ENCODE peak calls at places on chromosomes 3 and 15, in six cellular contexts. One of them, this sample, is unnamed.

GRCh38 chr3:159911011-159911663 is 77.5 kb upstream of the IL12A start:
- DNase-seq in activated CD4-positive, CD25-positive, alpha-beta regulatory T cell: no peak
- DNase-seq in stimulated activated CD4-positive, alpha-beta T cell treated with anti-CD3 and anti-CD28 coated beads, Interleukin-1b, Interleukin-23, amount 100 ng/mL, for 4 hours: no peak
- DNase-seq in choroid plexus epithelial cell: peak; percentile 31
- DNase-seq in hepatocyte: no peak
- DNase-seq in NCI-H2171: no peak
- DNase-seq in this sample: peak; percentile 53

GRCh38 chr3:189839576-189839975 is 208.4 kb downstream of the TP63 start:
- DNase-seq in activated CD4-positive, CD25-positive, alpha-beta regulatory T cell: no peak
- DNase-seq in stimulated activated CD4-positive, alpha-beta T cell treated with anti-CD3 and anti-CD28 coated beads, Interleukin-1b, Interleukin-23, amount 100 ng/mL, for 4 hours: no peak
- DNase-seq in choroid plexus epithelial cell: peak; percentile 76
- DNase-seq in hepatocyte: peak; percentile 65
- DNase-seq in NCI-H2171: no peak
- DNase-seq in this sample: peak; percentile 50

GRCh38 chr3:159077860-159078259 is 276.0 kb downstream of the MFSD1 start:
- DNase-seq in activated CD4-positive, CD25-positive, alpha-beta regulatory T cell: no peak
- DNase-seq in stimulated activated CD4-positive, alpha-beta T cell treated with anti-CD3 and anti-CD28 coated beads, Interleukin-1b, Interleukin-23, amount 100 ng/mL, for 4 hours: no peak
- DNase-seq in choroid plexus epithelial cell: peak; percentile 18
- DNase-seq in hepatocyte: no peak
- DNase-seq in NCI-H2171: no peak
- DNase-seq in this sample: peak; percentile 49

GRCh38 chr3:30696901-30697300 is 90.5 kb downstream of the TGFBR2 start:
- DNase-seq in activated CD4-positive, CD25-positive, alpha-beta regulatory T cell: no peak
- DNase-seq in stimulated activated CD4-positive, alpha-beta T cell treated with anti-CD3 and anti-CD28 coated beads, Interleukin-1b, Interleukin-23, amount 100 ng/mL, for 4 hours: no peak
- DNase-seq in choroid plexus epithelial cell: no peak
- DNase-seq in hepatocyte: no peak
- DNase-seq in NCI-H2171: no peak
- DNase-seq in this sample: no peak

GRCh38 chr3:108391917-108392585 is 95.7 kb downstream of the HHLA2 start:
- DNase-seq in activated CD4-positive, CD25-positive, alpha-beta regulatory T cell: no peak
- DNase-seq in stimulated activated CD4-positive, alpha-beta T cell treated with anti-CD3 and anti-CD28 coated beads, Interleukin-1b, Interleukin-23, amount 100 ng/mL, for 4 hours: no peak
- DNase-seq in choroid plexus epithelial cell: peak; percentile 31
- DNase-seq in hepatocyte: no peak
- DNase-seq in NCI-H2171: peak; percentile 67
- DNase-seq in this sample: no peak

GRCh38 chr3:4821975-4822374 is 157.3 kb upstream of the BHLHE40 start:
- DNase-seq in activated CD4-positive, CD25-positive, alpha-beta regulatory T cell: no peak
- DNase-seq in stimulated activated CD4-positive, alpha-beta T cell treated with anti-CD3 and anti-CD28 coated beads, Interleukin-1b, Interleukin-23, amount 100 ng/mL, for 4 hours: peak; percentile 40
- DNase-seq in choroid plexus epithelial cell: no peak
- DNase-seq in hepatocyte: no peak
- DNase-seq in NCI-H2171: no peak
- DNase-seq in this sample: no peak

GRCh38 chr3:59436164-59436958 is 386.5 kb upstream of the CFAP20DC start:
- DNase-seq in activated CD4-positive, CD25-positive, alpha-beta regulatory T cell: no peak
- DNase-seq in stimulated activated CD4-positive, alpha-beta T cell treated with anti-CD3 and anti-CD28 coated beads, Interleukin-1b, Interleukin-23, amount 100 ng/mL, for 4 hours: no peak
- DNase-seq in choroid plexus epithelial cell: no peak
- DNase-seq in hepatocyte: no peak
- DNase-seq in NCI-H2171: no peak
- DNase-seq in this sample: no peak

GRCh38 chr3:97882975-97883598 is 61.3 kb downstream of the CRYBG3 start:
- DNase-seq in activated CD4-positive, CD25-positive, alpha-beta regulatory T cell: no peak
- DNase-seq in stimulated activated CD4-positive, alpha-beta T cell treated with anti-CD3 and anti-CD28 coated beads, Interleukin-1b, Interleukin-23, amount 100 ng/mL, for 4 hours: no peak
- DNase-seq in choroid plexus epithelial cell: peak; percentile 82
- DNase-seq in hepatocyte: peak; percentile 57
- DNase-seq in NCI-H2171: no peak
- DNase-seq in this sample: peak; percentile 55

GRCh38 chr15:38576837-38577236 is 12.2 kb upstream of the RASGRP1 start:
- DNase-seq in activated CD4-positive, CD25-positive, alpha-beta regulatory T cell: no peak
- DNase-seq in stimulated activated CD4-positive, alpha-beta T cell treated with anti-CD3 and anti-CD28 coated beads, Interleukin-1b, Interleukin-23, amount 100 ng/mL, for 4 hours: no peak
- DNase-seq in choroid plexus epithelial cell: no peak
- DNase-seq in hepatocyte: no peak
- DNase-seq in NCI-H2171: no peak
- DNase-seq in this sample: no peak

GRCh38 chr15:29103825-29104565 is 165.6 kb downstream of the NSMCE3 start:
- DNase-seq in activated CD4-positive, CD25-positive, alpha-beta regulatory T cell: peak; percentile 18
- DNase-seq in stimulated activated CD4-positive, alpha-beta T cell treated with anti-CD3 and anti-CD28 coated beads, Interleukin-1b, Interleukin-23, amount 100 ng/mL, for 4 hours: peak; percentile 51
- DNase-seq in choroid plexus epithelial cell: peak; percentile 97
- DNase-seq in hepatocyte: peak; percentile 91
- DNase-seq in NCI-H2171: no peak
- DNase-seq in this sample: peak; percentile 83

GRCh38 chr3:194203482-194204035 is 67.6 kb downstream of the HES1 start:
- DNase-seq in activated CD4-positive, CD25-positive, alpha-beta regulatory T cell: no peak
- DNase-seq in stimulated activated CD4-positive, alpha-beta T cell treated with anti-CD3 and anti-CD28 coated beads, Interleukin-1b, Interleukin-23, amount 100 ng/mL, for 4 hours: no peak
- DNase-seq in choroid plexus epithelial cell: no peak
- DNase-seq in hepatocyte: no peak
- DNase-seq in NCI-H2171: no peak
- DNase-seq in this sample: no peak

GRCh38 chr15:76309561-76310330 is 1.5 kb downstream of the ETFA start:
- DNase-seq in activated CD4-positive, CD25-positive, alpha-beta regulatory T cell: no peak
- DNase-seq in stimulated activated CD4-positive, alpha-beta T cell treated with anti-CD3 and anti-CD28 coated beads, Interleukin-1b, Interleukin-23, amount 100 ng/mL, for 4 hours: no peak
- DNase-seq in choroid plexus epithelial cell: peak; percentile 22
- DNase-seq in hepatocyte: no peak
- DNase-seq in NCI-H2171: peak; percentile 59
- DNase-seq in this sample: peak; percentile 26

GRCh38 chr15:72173864-72174550 is 23.6 kb downstream of the GRAMD2A start:
- DNase-seq in activated CD4-positive, CD25-positive, alpha-beta regulatory T cell: no peak
- DNase-seq in stimulated activated CD4-positive, alpha-beta T cell treated with anti-CD3 and anti-CD28 coated beads, Interleukin-1b, Interleukin-23, amount 100 ng/mL, for 4 hours: no peak
- DNase-seq in choroid plexus epithelial cell: no peak
- DNase-seq in hepatocyte: no peak
- DNase-seq in NCI-H2171: no peak
- DNase-seq in this sample: no peak

GRCh38 chr3:24129549-24129948 is 184.5 kb downstream of the NR1D2 start:
- DNase-seq in activated CD4-positive, CD25-positive, alpha-beta regulatory T cell: no peak
- DNase-seq in stimulated activated CD4-positive, alpha-beta T cell treated with anti-CD3 and anti-CD28 coated beads, Interleukin-1b, Interleukin-23, amount 100 ng/mL, for 4 hours: no peak
- DNase-seq in choroid plexus epithelial cell: no peak
- DNase-seq in hepatocyte: no peak
- DNase-seq in NCI-H2171: no peak
- DNase-seq in this sample: no peak

GRCh38 chr15:58839485-58839884 is 68.4 kb downstream of the MINDY2 start:
- DNase-seq in activated CD4-positive, CD25-positive, alpha-beta regulatory T cell: no peak
- DNase-seq in stimulated activated CD4-positive, alpha-beta T cell treated with anti-CD3 and anti-CD28 coated beads, Interleukin-1b, Interleukin-23, amount 100 ng/mL, for 4 hours: no peak
- DNase-seq in choroid plexus epithelial cell: peak; percentile 30
- DNase-seq in hepatocyte: no peak
- DNase-seq in NCI-H2171: no peak
- DNase-seq in this sample: peak; percentile 16